ENCODE peak calls at places on chromosomes 13 and 19, in five cellular contexts. W, T, I, G and O are unnamed samples.

GRCh38 chr13:64305246-64305645 is 2889.6 kb upstream of the PCDH20 start:
- DNase-seq in W (peak), T (no peak), I (no peak), G (no peak), O (peak)

GRCh38 chr19:5956728-5957127 is 21.2 kb downstream of the RANBP3 start:
- DNase-seq in W (no peak), T (no peak), I (no peak), G (no peak), O (no peak)

GRCh38 chr19:6087074-6087506 is 23.2 kb downstream of the RFX2 start:
- DNase-seq in W (no peak), T (no peak), I (no peak), G (no peak), O (no peak)

GRCh38 chr13:59425211-59425721 is 738.5 kb downstream of the DIAPH3 start:
- DNase-seq in W (no peak), T (no peak), I (no peak), G (no peak), O (peak)

GRCh38 chr13:43223206-43223605 is 199.8 kb downstream of the DNAJC15 start:
- DNase-seq in W (no peak), T (no peak), I (no peak), G (no peak), O (no peak)

GRCh38 chr13:44237276-44237767 is 136.3 kb upstream of the SERP2 start:
- DNase-seq in W (peak), T (no peak), I (peak), G (peak), O (peak)

GRCh38 chr19:3403489-3404323 is 37.3 kb downstream of the NFIC start:
- DNase-seq in W (peak), T (peak), I (no peak), G (peak), O (no peak)

GRCh38 chr13:74145249-74145970 is 11.2 kb upstream of the KLF12 start:
- DNase-seq in W (no peak), T (no peak), I (no peak), G (no peak), O (no peak)

GRCh38 chr13:34247596-34247995 is 429.6 kb downstream of the RFC3 start:
- DNase-seq in W (no peak), T (no peak), I (no peak), G (no peak), O (peak)

GRCh38 chr19:51439021-51439465 is 19.2 kb downstream of the SIGLEC8 start:
- DNase-seq in W (peak), T (no peak), I (no peak), G (no peak), O (peak)

GRCh38 chr13:88895261-88895941 is 1224.2 kb downstream of the SLITRK5 start:
- DNase-seq in W (no peak), T (peak), I (no peak), G (no peak), O (no peak)

GRCh38 chr19:42532881-42533280 is 4.6 kb upstream of the CEACAM1 start:
- DNase-seq in W (no peak), T (no peak), I (no peak), G (no peak), O (no peak)

GRCh38 chr19:41239363-41239762 is 20.3 kb downstream of the AXL start:
- DNase-seq in W (no peak), T (no peak), I (no peak), G (no peak), O (no peak)

GRCh38 chr13:24215732-24216131 is 55.2 kb downstream of the SPATA13 start:
- DNase-seq in W (peak), T (peak), I (no peak), G (no peak), O (peak)

GRCh38 chr19:2756921-2757881 is 17.4 kb upstream of the SLC39A3 start:
- DNase-seq in W (no peak), T (no peak), I (no peak), G (no peak), O (no peak)

GRCh38 chr19:18399008-18399407 is 1.6 kb upstream of the LRRC25 start:
- DNase-seq in W (peak), T (no peak), I (peak), G (no peak), O (peak)

GRCh38 chr13:67792151-67792665 is 562.1 kb upstream of the PCDH9 start:
- DNase-seq in W (peak), T (no peak), I (no peak), G (no peak), O (no peak)

GRCh38 chr19:18433039-18433691 is 4.8 kb downstream of the ISYNA1 start:
- DNase-seq in W (no peak), T (no peak), I (no peak), G (no peak), O (no peak)

GRCh38 chr19:52778811-52779210 is 7.8 kb downstream of the ZNF600 start:
- DNase-seq in W (no peak), T (no peak), I (no peak), G (no peak), O (peak)

GRCh38 chr19:8592231-8593009 is 15.2 kb upstream of the MYO1F start:
- DNase-seq in W (no peak), T (peak), I (peak), G (peak), O (no peak)

GRCh38 chr19:13100031-13100588 is 2.5 kb downstream of the LYL1 start:
- DNase-seq in W (no peak), T (no peak), I (peak), G (no peak), O (no peak)

GRCh38 chr13:93549326-93549855 is 322.8 kb downstream of the GPC6 start:
- DNase-seq in W (no peak), T (no peak), I (no peak), G (no peak), O (no peak)

GRCh38 chr13:99527346-99527745 is 26.1 kb downstream of the TM9SF2 start:
- DNase-seq in W (no peak), T (no peak), I (no peak), G (no peak), O (no peak)

GRCh38 chr13:113837554-113838355 is 26.1 kb downstream of the GAS6 start:
- DNase-seq in W (peak), T (peak), I (peak), G (peak), O (peak)

GRCh38 chr13:50080158-50080855 is 65.1 kb downstream of the KCNRG start:
- DNase-seq in W (peak), T (no peak), I (peak), G (no peak), O (peak)

GRCh38 chr19:46821512-46822359 is 28.9 kb downstream of the AP2S1 start:
- DNase-seq in W (no peak), T (peak), I (no peak), G (no peak), O (no peak)

GRCh38 chr13:109211616-109212015 is 574.8 kb downstream of the IRS2 start:
- DNase-seq in W (peak), T (no peak), I (peak), G (no peak), O (peak)

GRCh38 chr19:31616031-31616430 is 266.8 kb upstream of the TSHZ3 start:
- DNase-seq in W (no peak), T (no peak), I (no peak), G (no peak), O (peak)

GRCh38 chr13:73465629-73465974 is 406.8 kb downstream of the KLF5 start:
- DNase-seq in W (peak), T (no peak), I (peak), G (no peak), O (peak)

GRCh38 chr19:11141937-11142527 is 13.6 kb downstream of the SPC24 start:
- DNase-seq in W (no peak), T (no peak), I (peak), G (no peak), O (no peak)

GRCh38 chr13:51057001-51057400 is 54.1 kb downstream of the C13orf42 start:
- DNase-seq in W (no peak), T (no peak), I (no peak), G (no peak), O (no peak)

GRCh38 chr13:100357764-100358163 is 230.8 kb downstream of the GGACT start:
- DNase-seq in W (no peak), T (no peak), I (no peak), G (no peak), O (no peak)

GRCh38 chr19:44684892-44685847 is 13.8 kb upstream of the CEACAM16 start:
- DNase-seq in W (peak), T (peak), I (peak), G (peak), O (peak)

GRCh38 chr19:13096968-13097330 is 5.7 kb downstream of the LYL1 start:
- DNase-seq in W (no peak), T (no peak), I (no peak), G (no peak), O (no peak)

GRCh38 chr19:4077800-4078683 is 11.3 kb upstream of the ZBTB7A start:
- DNase-seq in W (no peak), T (peak), I (no peak), G (no peak), O (no peak)

GRCh38 chr13:114129649-114130062 is 2.8 kb downstream of the RASA3 start:
- DNase-seq in W (no peak), T (no peak), I (no peak), G (no peak), O (no peak)

GRCh38 chr19:29477831-29478577 is 47.8 kb upstream of the VSTM2B start:
- DNase-seq in W (no peak), T (no peak), I (no peak), G (no peak), O (no peak)

GRCh38 chr19:2798733-2799132 is 13.4 kb downstream of the THOP1 start:
- DNase-seq in W (no peak), T (no peak), I (no peak), G (no peak), O (no peak)

GRCh38 chr19:34925278-34925855 is 1.3 kb upstream of the ZNF30 start:
- DNase-seq in W (no peak), T (peak), I (no peak), G (no peak), O (no peak)

GRCh38 chr19:33678796-33679195 is 57.0 kb downstream of the CHST8 start:
- DNase-seq in W (no peak), T (no peak), I (no peak), G (no peak), O (no peak)

GRCh38 chr19:33675501-33676124 is 53.9 kb downstream of the CHST8 start:
- DNase-seq in W (no peak), T (no peak), I (no peak), G (no peak), O (no peak)

GRCh38 chr19:33676999-33677665 is 55.4 kb downstream of the CHST8 start:
- DNase-seq in W (no peak), T (no peak), I (no peak), G (no peak), O (no peak)

GRCh38 chr19:33679696-33680095 is 57.9 kb downstream of the CHST8 start:
- DNase-seq in W (no peak), T (no peak), I (no peak), G (no peak), O (no peak)

GRCh38 chr19:33677745-33678426 is 56.1 kb downstream of the CHST8 start:
- DNase-seq in W (no peak), T (no peak), I (no peak), G (no peak), O (no peak)
- TF ChIP-seq CTCF in W (no peak), T (no peak), I (no peak), G (no peak), O (no peak)

GRCh38 chr19:49017666-49018351 is 918 bp upstream of the LHB start:
- DNase-seq in W (peak), T (peak), I (no peak), G (no peak), O (no peak)
- H3K4me3 ChIP-seq in W (peak), T (peak), I (peak), G (peak), O (peak)

GRCh38 chr13:105213512-105213911 is 1322.0 kb downstream of the EFNB2 start:
- DNase-seq in W (peak), T (no peak), I (no peak), G (no peak), O (peak)
- TF ChIP-seq CTCF in W (peak), T (no peak), I (no peak), G (no peak), O (no peak)

DNA sequence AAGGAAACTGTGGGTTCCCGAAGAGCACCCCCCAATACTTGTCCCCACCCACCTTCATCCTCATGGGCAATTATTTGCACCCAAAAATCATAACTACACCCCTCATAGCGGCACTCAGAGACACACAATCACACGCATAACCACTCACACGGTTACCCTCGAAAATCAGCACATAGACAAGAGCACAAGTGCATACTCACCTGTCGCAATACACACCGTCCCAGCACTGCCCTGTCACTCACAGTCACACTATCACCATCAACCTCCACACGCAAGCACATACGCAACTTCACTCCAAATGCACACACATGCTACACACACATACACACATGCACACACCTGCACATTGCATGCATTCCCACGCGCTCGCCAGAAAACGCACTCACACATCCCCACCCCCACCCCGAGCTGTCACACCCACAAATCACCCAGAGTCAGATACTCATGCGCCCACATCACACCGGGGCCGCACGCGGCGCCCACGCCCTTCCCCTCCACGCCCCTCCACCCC is 535 bp downstream of the COL5A3 start:
- DNase-seq in W (peak), T (no peak), I (no peak), G (no peak), O (no peak)
- H3K4me3 ChIP-seq in W (no peak), T (no peak), I (peak), G (peak), O (peak)

DNA sequence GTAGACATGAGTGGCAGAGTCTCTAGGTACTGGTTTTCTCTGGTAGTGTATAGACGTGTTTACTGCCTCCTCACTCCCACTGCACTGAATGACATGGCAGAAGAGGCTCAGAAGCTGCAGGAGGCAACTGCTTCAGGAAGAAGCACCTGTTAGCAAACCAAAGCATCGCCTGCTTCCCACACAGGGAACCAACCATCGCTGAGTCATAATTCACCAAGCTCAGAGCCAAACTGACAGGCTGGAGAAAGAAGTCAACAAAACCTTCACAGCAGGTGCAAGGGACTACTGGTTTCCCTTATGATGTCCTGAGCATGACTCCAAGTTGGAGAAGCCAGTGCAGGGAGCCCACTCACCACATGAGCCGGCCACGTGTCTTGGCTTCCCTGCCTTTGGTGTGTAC is 69.8 kb downstream of the KCTD12 start:
- DNase-seq in W (no peak), T (no peak), I (no peak), G (no peak), O (no peak)
- TF ChIP-seq CTCF in W (no peak), T (no peak), I (no peak), G (no peak), O (no peak)

GRCh38 chr19:39398297-39398864 is 7.2 kb downstream of the MED29 start:
- DNase-seq in W (peak), T (no peak), I (peak), G (no peak), O (peak)
- H3K4me3 ChIP-seq in W (no peak), T (no peak), I (peak), G (peak), O (no peak)

GRCh38 chr13:45718063-45718462 is 15.9 kb downstream of the CBY2 start:
- DNase-seq in W (peak), T (no peak), I (peak), G (no peak), O (peak)
- TF ChIP-seq CTCF in W (peak), T (no peak), I (peak), G (no peak), O (peak)